ENCODE peak calls at places on chromosomes 16 and 17, in five cellular contexts. C, N, U, I and T are unnamed samples.

GRCh38 chr17:8916470-8916869 is 49.0 kb upstream of the PIK3R6 start:
- DNase-seq in I (no peak), U (no peak), N (no peak), C (peak), T (no peak)

GRCh38 chr17:57459286-57459915 is 203.1 kb downstream of the MSI2 start:
- DNase-seq in C (peak), I (peak), N (no peak), U (no peak), T (peak)

GRCh38 chr16:31470615-31471014 is 1.3 kb upstream of the TGFB1I1 start:
- DNase-seq in C (no peak), U (no peak), I (no peak), N (no peak), T (no peak)

GRCh38 chr17:77394540-77395295 is 253.9 kb downstream of the SEC14L1 start:
- DNase-seq in N (no peak), U (no peak), C (no peak), I (no peak), T (no peak)

GRCh38 chr17:38898812-38899348 is 26.5 kb upstream of the LASP1NB start:
- DNase-seq in N (no peak), C (peak), I (no peak), U (no peak), T (no peak)

GRCh38 chr16:1917056-1917664 is 1.1 kb downstream of the HS3ST6 start:
- DNase-seq in I (no peak), C (no peak), N (no peak), U (no peak), T (no peak)

GRCh38 chr16:21116148-21116693 is 34.4 kb downstream of the DNAH3 start:
- DNase-seq in I (no peak), U (no peak), C (peak), N (no peak), T (no peak)

GRCh38 chr17:45784583-45785372 is 658 bp downstream of the CRHR1 start:
- DNase-seq in I (peak), C (no peak), N (peak), U (no peak), T (no peak)

GRCh38 chr16:18832613-18833012 is 31.3 kb upstream of the ARL6IP1 start:
- DNase-seq in U (no peak), I (no peak), C (no peak), N (no peak), T (no peak)

GRCh38 chr16:67164599-67165061 is at the start of gene HSF4:
- DNase-seq in N (no peak), C (no peak), U (no peak), I (peak), T (no peak)

GRCh38 chr17:41026668-41027471 is at the start of gene KRTAP1-5:
- DNase-seq in C (peak), U (no peak), I (peak), N (no peak), T (peak)

GRCh38 chr16:8576141-8577004 is 13.9 kb downstream of the TMEM114 start:
- DNase-seq in C (no peak), U (no peak), N (peak), I (no peak), T (no peak)

GRCh38 chr16:81646561-81646960 is 132.5 kb upstream of the PLCG2 start:
- DNase-seq in I (peak), U (no peak), N (no peak), C (peak), T (peak)

GRCh38 chr17:4506180-4506814 is 7.6 kb downstream of the SPNS2 start:
- DNase-seq in I (no peak), N (no peak), U (no peak), C (no peak), T (no peak)

GRCh38 chr17:32445075-32445427 is 741 bp downstream of the PSMD11 start:
- DNase-seq in U (no peak), I (peak), N (peak), C (peak), T (peak)
- TF ChIP-seq CTCF in U (no peak), I (peak), N (no peak), C (no peak), T (no peak)

GRCh38 chr16:28320741-28321140 is 28.4 kb downstream of the SBK1 start:
- DNase-seq in U (no peak), C (no peak), I (no peak), N (no peak), T (no peak)

GRCh38 chr16:28324887-28325279 is 32.6 kb downstream of the SBK1 start:
- DNase-seq in U (no peak), N (no peak), C (no peak), I (no peak), T (no peak)

GRCh38 chr16:28326881-28327610 is 34.7 kb downstream of the SBK1 start:
- DNase-seq in I (peak), U (no peak), C (peak), N (peak), T (peak)

GRCh38 chr16:28321700-28322411 is 29.5 kb downstream of the SBK1 start:
- DNase-seq in N (peak), U (no peak), C (peak), I (peak), T (peak)

GRCh38 chr16:28324235-28324886 is 32.0 kb downstream of the SBK1 start:
- DNase-seq in I (no peak), N (no peak), U (no peak), C (no peak), T (no peak)
- TF ChIP-seq CTCF in I (no peak), N (no peak), U (no peak), C (no peak), T (no peak)

GRCh38 chr16:4477966-4478365 is 1.8 kb downstream of the HMOX2 start:
- DNase-seq in U (no peak), N (no peak), C (peak), I (peak), T (peak)
- TF ChIP-seq CTCF in U (no peak), N (peak), C (peak), I (peak), T (no peak)

DNA sequence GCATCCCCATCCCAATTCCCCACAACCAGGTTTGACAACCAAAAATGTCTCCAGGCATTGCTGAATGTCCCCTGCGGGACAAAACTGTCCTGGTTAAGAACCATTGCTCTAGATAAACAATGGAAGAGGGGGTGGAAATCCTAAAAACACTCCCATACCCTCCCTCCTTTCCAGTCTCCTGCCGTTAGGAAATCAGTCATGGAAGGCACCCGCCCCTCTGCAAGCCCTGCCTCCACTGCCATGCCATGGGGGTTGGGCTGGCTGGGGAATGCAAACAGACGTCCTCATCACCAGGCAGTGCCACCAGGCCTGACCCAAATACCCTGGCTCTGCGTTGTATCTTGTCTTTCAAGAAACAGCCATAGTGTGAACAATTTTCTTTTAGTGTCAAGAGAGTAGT is 57.5 kb downstream of the CYTH1 start:
- DNase-seq in U (no peak), I (no peak), N (no peak), C (no peak), T (no peak)
- TF ChIP-seq CTCF in U (no peak), I (peak), N (no peak), C (no peak), T (no peak)

DNA sequence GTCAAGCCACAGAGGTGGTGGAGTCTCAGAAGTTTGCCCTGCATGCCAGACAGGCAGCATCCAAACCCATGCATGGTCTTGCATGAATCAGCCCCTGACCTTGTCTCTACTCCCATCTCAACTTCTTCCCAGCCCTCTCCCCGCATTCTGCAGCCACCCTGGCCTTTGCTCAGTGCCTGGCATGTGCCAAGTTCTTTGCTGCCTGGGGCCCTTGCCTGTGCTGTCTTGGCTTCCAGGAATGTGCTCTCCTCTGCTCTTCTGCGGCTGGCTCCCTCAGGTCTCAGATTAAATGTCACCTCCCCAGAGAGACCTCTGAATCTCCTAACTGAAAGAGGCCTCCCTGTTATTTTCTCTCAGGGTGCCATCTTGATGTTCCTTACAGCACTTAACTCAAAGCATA is 17.6 kb downstream of the DRC3 start:
- DNase-seq in U (no peak), N (no peak), I (no peak), C (no peak), T (peak)
- TF ChIP-seq CTCF in U (no peak), N (no peak), I (no peak), C (no peak), T (no peak)